ENCODE peak calls at places on chromosome 4, in nine cellular contexts. One of them, this sample, is unnamed.

GRCh38 chr4:152036626-152037025 is 275.8 kb upstream of the GATB start:
- DNase-seq in CD8-positive, alpha-beta T cell: no peak
- DNase-seq in cardiac muscle cell: no peak
- DNase-seq in breast epithelium: no peak
- DNase-seq in bronchial epithelial cell: peak
- DNase-seq in left ventricle myocardium inferior: no peak
- DNase-seq in adrenal gland: peak
- DNase-seq in astrocyte of the spinal cord: no peak
- DNase-seq in tibial artery: no peak
- DNase-seq in this sample: no peak

GRCh38 chr4:48141048-48141447 is 7.0 kb upstream of the TXK start:
- DNase-seq in cardiac muscle cell: peak
- DNase-seq in CD8-positive, alpha-beta T cell: no peak
- DNase-seq in astrocyte of the spinal cord: peak
- DNase-seq in breast epithelium: no peak
- DNase-seq in adrenal gland: no peak
- DNase-seq in tibial artery: no peak
- DNase-seq in bronchial epithelial cell: peak
- DNase-seq in left ventricle myocardium inferior: no peak
- DNase-seq in this sample: peak

GRCh38 chr4:118954246-118954645 is 65.6 kb downstream of the SYNPO2 start:
- DNase-seq in CD8-positive, alpha-beta T cell: no peak
- DNase-seq in tibial artery: no peak
- DNase-seq in cardiac muscle cell: no peak
- DNase-seq in breast epithelium: no peak
- DNase-seq in bronchial epithelial cell: peak
- DNase-seq in left ventricle myocardium inferior: no peak
- DNase-seq in adrenal gland: no peak
- DNase-seq in astrocyte of the spinal cord: peak
- DNase-seq in this sample: peak

GRCh38 chr4:139918994-139919393 is 235.0 kb downstream of the MAML3 start:
- DNase-seq in adrenal gland: no peak
- DNase-seq in cardiac muscle cell: no peak
- DNase-seq in breast epithelium: no peak
- DNase-seq in left ventricle myocardium inferior: no peak
- DNase-seq in bronchial epithelial cell: no peak
- DNase-seq in tibial artery: no peak
- DNase-seq in astrocyte of the spinal cord: no peak
- DNase-seq in CD8-positive, alpha-beta T cell: no peak
- DNase-seq in this sample: no peak

GRCh38 chr4:53917719-53918118 is 146.7 kb downstream of the CHIC2 start:
- DNase-seq in left ventricle myocardium inferior: no peak
- DNase-seq in breast epithelium: no peak
- DNase-seq in CD8-positive, alpha-beta T cell: no peak
- DNase-seq in cardiac muscle cell: no peak
- DNase-seq in astrocyte of the spinal cord: no peak
- DNase-seq in adrenal gland: no peak
- DNase-seq in tibial artery: no peak
- DNase-seq in bronchial epithelial cell: peak
- DNase-seq in this sample: no peak

GRCh38 chr4:138952405-138952804 is 63.2 kb upstream of the NOCT start:
- DNase-seq in CD8-positive, alpha-beta T cell: no peak
- DNase-seq in adrenal gland: no peak
- DNase-seq in bronchial epithelial cell: peak
- DNase-seq in cardiac muscle cell: no peak
- DNase-seq in astrocyte of the spinal cord: peak
- DNase-seq in tibial artery: no peak
- DNase-seq in breast epithelium: no peak
- DNase-seq in left ventricle myocardium inferior: no peak
- DNase-seq in this sample: peak

GRCh38 chr4:96056346-96056934 is 216.5 kb downstream of the PDHA2 start:
- DNase-seq in bronchial epithelial cell: no peak
- DNase-seq in cardiac muscle cell: no peak
- DNase-seq in CD8-positive, alpha-beta T cell: no peak
- DNase-seq in breast epithelium: no peak
- DNase-seq in adrenal gland: no peak
- DNase-seq in tibial artery: no peak
- DNase-seq in left ventricle myocardium inferior: no peak
- DNase-seq in astrocyte of the spinal cord: no peak
- DNase-seq in this sample: no peak

GRCh38 chr4:52914051-52914605 is 52.0 kb downstream of the RASL11B start:
- DNase-seq in bronchial epithelial cell: peak
- DNase-seq in left ventricle myocardium inferior: no peak
- DNase-seq in astrocyte of the spinal cord: peak
- DNase-seq in CD8-positive, alpha-beta T cell: no peak
- DNase-seq in adrenal gland: peak
- DNase-seq in tibial artery: no peak
- DNase-seq in cardiac muscle cell: peak
- DNase-seq in breast epithelium: no peak
- DNase-seq in this sample: peak

GRCh38 chr4:101527186-101527585 is 179.9 kb upstream of the PPP3CA start:
- DNase-seq in tibial artery: no peak
- DNase-seq in adrenal gland: no peak
- DNase-seq in CD8-positive, alpha-beta T cell: peak
- DNase-seq in cardiac muscle cell: no peak
- DNase-seq in bronchial epithelial cell: peak
- DNase-seq in left ventricle myocardium inferior: no peak
- DNase-seq in astrocyte of the spinal cord: no peak
- DNase-seq in breast epithelium: no peak
- DNase-seq in this sample: no peak

GRCh38 chr4:54723786-54724185 is 66.0 kb downstream of the KIT start:
- DNase-seq in cardiac muscle cell: no peak
- DNase-seq in CD8-positive, alpha-beta T cell: no peak
- DNase-seq in astrocyte of the spinal cord: no peak
- DNase-seq in breast epithelium: no peak
- DNase-seq in left ventricle myocardium inferior: no peak
- DNase-seq in bronchial epithelial cell: no peak
- DNase-seq in tibial artery: no peak
- DNase-seq in adrenal gland: no peak
- DNase-seq in this sample: no peak

GRCh38 chr4:151021637-151022334 is 6.7 kb upstream of the LRBA start:
- DNase-seq in cardiac muscle cell: no peak
- DNase-seq in breast epithelium: no peak
- DNase-seq in astrocyte of the spinal cord: no peak
- DNase-seq in tibial artery: no peak
- DNase-seq in left ventricle myocardium inferior: no peak
- DNase-seq in adrenal gland: no peak
- DNase-seq in CD8-positive, alpha-beta T cell: no peak
- DNase-seq in bronchial epithelial cell: no peak
- DNase-seq in this sample: no peak

GRCh38 chr4:87081826-87082225 is 138.6 kb downstream of the KLHL8 start:
- DNase-seq in adrenal gland: no peak
- DNase-seq in left ventricle myocardium inferior: no peak
- DNase-seq in astrocyte of the spinal cord: no peak
- DNase-seq in breast epithelium: no peak
- DNase-seq in tibial artery: no peak
- DNase-seq in bronchial epithelial cell: no peak
- DNase-seq in cardiac muscle cell: no peak
- DNase-seq in CD8-positive, alpha-beta T cell: no peak
- DNase-seq in this sample: no peak
- H3K4me3 ChIP-seq in adrenal gland: no peak
- H3K4me3 ChIP-seq in left ventricle myocardium inferior: no peak
- H3K4me3 ChIP-seq in astrocyte of the spinal cord: no peak
- H3K4me3 ChIP-seq in breast epithelium: no peak
- H3K4me3 ChIP-seq in tibial artery: no peak
- H3K4me3 ChIP-seq in bronchial epithelial cell: no peak
- H3K4me3 ChIP-seq in cardiac muscle cell: no peak
- H3K4me3 ChIP-seq in CD8-positive, alpha-beta T cell: no peak
- H3K4me3 ChIP-seq in this sample: no peak

DNA sequence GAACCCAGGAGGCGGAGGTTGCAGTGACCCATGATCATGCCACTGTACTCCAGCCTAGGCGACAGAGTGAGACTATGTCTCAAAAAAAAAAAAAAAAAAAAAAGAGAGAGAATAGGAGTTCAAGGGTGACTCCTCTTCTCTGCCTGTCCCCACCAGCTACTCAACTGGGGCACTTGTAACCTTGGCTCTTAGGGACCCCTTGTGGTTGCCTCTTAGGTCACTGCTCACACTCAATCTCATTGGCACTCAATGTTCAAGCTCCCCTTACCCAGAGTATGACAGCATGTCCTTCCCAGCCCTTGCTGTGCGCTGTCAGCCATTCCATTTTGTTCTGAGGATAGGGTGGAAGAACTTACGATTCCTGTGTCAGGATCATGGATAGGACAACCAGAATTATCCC is 82.4 kb upstream of the BEND4 start:
- DNase-seq in astrocyte of the spinal cord: no peak
- DNase-seq in breast epithelium: no peak
- DNase-seq in bronchial epithelial cell: no peak
- DNase-seq in CD8-positive, alpha-beta T cell: no peak
- DNase-seq in cardiac muscle cell: no peak
- DNase-seq in tibial artery: no peak
- DNase-seq in left ventricle myocardium inferior: no peak
- DNase-seq in adrenal gland: no peak
- DNase-seq in this sample: no peak
- TF ChIP-seq CTCF in astrocyte of the spinal cord: no peak
- TF ChIP-seq CTCF in breast epithelium: no peak
- TF ChIP-seq CTCF in bronchial epithelial cell: no peak
- TF ChIP-seq CTCF in CD8-positive, alpha-beta T cell: no peak
- TF ChIP-seq CTCF in cardiac muscle cell: no peak
- TF ChIP-seq CTCF in tibial artery: no peak
- TF ChIP-seq CTCF in left ventricle myocardium inferior: no peak
- TF ChIP-seq CTCF in adrenal gland: no peak
- TF ChIP-seq CTCF in this sample: no peak

GRCh38 chr4:7839856-7840255 is 99.8 kb downstream of the AFAP1 start:
- DNase-seq in astrocyte of the spinal cord: no peak
- DNase-seq in tibial artery: no peak
- DNase-seq in cardiac muscle cell: no peak
- DNase-seq in left ventricle myocardium inferior: no peak
- DNase-seq in adrenal gland: no peak
- DNase-seq in CD8-positive, alpha-beta T cell: no peak
- DNase-seq in bronchial epithelial cell: peak
- DNase-seq in breast epithelium: no peak
- DNase-seq in this sample: no peak

GRCh38 chr4:7844247-7844991 is 95.2 kb downstream of the AFAP1 start:
- DNase-seq in tibial artery: peak
- DNase-seq in cardiac muscle cell: peak
- DNase-seq in bronchial epithelial cell: peak
- DNase-seq in adrenal gland: peak
- DNase-seq in astrocyte of the spinal cord: peak
- DNase-seq in breast epithelium: peak
- DNase-seq in left ventricle myocardium inferior: peak
- DNase-seq in CD8-positive, alpha-beta T cell: peak
- DNase-seq in this sample: peak

GRCh38 chr4:7841071-7841470 is 98.6 kb downstream of the AFAP1 start:
- DNase-seq in breast epithelium: no peak
- DNase-seq in cardiac muscle cell: no peak
- DNase-seq in bronchial epithelial cell: no peak
- DNase-seq in astrocyte of the spinal cord: no peak
- DNase-seq in CD8-positive, alpha-beta T cell: no peak
- DNase-seq in left ventricle myocardium inferior: no peak
- DNase-seq in adrenal gland: no peak
- DNase-seq in tibial artery: no peak
- DNase-seq in this sample: no peak

GRCh38 chr4:7843831-7844230 is 95.8 kb downstream of the AFAP1 start:
- DNase-seq in CD8-positive, alpha-beta T cell: no peak
- DNase-seq in left ventricle myocardium inferior: no peak
- DNase-seq in cardiac muscle cell: no peak
- DNase-seq in adrenal gland: no peak
- DNase-seq in astrocyte of the spinal cord: no peak
- DNase-seq in bronchial epithelial cell: no peak
- DNase-seq in tibial artery: no peak
- DNase-seq in breast epithelium: no peak
- DNase-seq in this sample: no peak

DNA sequence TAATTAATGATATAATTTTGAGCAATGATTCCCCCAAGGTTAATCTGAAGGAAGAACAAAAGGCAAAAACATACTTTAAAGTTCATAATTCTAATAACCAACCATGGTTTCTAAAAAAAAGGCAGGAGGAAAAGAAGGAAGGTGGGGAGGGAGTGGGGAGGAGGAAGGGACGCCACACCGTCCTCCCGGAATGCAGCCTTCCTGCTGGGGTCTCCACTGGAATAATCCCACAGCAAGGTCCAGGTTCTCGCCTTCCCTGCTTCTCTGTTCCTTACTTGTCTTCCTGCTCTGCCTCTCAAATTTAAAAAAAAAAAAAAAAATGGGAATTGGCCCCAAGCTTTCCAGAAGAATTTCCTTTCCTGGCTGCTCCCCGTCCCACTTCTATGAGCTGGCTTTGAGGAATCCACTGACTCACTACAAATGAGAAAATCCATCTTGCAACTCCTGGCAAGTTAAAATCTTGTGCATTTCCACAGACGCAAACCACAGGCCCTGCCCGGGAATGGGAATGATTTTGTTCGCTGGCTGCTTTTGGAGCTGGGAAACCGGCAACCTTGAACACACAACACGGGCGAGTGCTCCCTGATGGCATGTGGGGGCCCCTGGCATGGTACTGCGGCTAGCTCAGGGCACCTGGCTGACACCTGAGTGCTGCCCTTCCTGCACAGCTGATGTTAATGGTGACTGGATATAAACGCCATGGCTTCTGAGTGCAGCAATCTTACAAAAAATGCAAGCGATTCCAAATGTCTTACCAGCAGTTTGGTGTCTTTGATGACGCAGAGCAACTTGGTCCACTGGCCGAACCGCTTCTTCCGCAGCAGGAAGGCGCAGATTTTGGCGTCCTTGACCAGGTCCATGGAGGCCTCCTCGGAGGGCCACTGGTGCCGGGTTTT is 97.0 kb downstream of the AFAP1 start:
- DNase-seq in cardiac muscle cell: no peak
- DNase-seq in tibial artery: peak
- DNase-seq in CD8-positive, alpha-beta T cell: no peak
- DNase-seq in left ventricle myocardium inferior: no peak
- DNase-seq in bronchial epithelial cell: peak
- DNase-seq in breast epithelium: no peak
- DNase-seq in astrocyte of the spinal cord: peak
- DNase-seq in adrenal gland: peak
- DNase-seq in this sample: peak
- H3K4me3 ChIP-seq in cardiac muscle cell: no peak
- H3K4me3 ChIP-seq in tibial artery: peak
- H3K4me3 ChIP-seq in CD8-positive, alpha-beta T cell: no peak
- H3K4me3 ChIP-seq in left ventricle myocardium inferior: no peak
- H3K4me3 ChIP-seq in bronchial epithelial cell: no peak
- H3K4me3 ChIP-seq in breast epithelium: no peak
- H3K4me3 ChIP-seq in astrocyte of the spinal cord: no peak
- H3K4me3 ChIP-seq in adrenal gland: no peak
- H3K4me3 ChIP-seq in this sample: no peak

DNA sequence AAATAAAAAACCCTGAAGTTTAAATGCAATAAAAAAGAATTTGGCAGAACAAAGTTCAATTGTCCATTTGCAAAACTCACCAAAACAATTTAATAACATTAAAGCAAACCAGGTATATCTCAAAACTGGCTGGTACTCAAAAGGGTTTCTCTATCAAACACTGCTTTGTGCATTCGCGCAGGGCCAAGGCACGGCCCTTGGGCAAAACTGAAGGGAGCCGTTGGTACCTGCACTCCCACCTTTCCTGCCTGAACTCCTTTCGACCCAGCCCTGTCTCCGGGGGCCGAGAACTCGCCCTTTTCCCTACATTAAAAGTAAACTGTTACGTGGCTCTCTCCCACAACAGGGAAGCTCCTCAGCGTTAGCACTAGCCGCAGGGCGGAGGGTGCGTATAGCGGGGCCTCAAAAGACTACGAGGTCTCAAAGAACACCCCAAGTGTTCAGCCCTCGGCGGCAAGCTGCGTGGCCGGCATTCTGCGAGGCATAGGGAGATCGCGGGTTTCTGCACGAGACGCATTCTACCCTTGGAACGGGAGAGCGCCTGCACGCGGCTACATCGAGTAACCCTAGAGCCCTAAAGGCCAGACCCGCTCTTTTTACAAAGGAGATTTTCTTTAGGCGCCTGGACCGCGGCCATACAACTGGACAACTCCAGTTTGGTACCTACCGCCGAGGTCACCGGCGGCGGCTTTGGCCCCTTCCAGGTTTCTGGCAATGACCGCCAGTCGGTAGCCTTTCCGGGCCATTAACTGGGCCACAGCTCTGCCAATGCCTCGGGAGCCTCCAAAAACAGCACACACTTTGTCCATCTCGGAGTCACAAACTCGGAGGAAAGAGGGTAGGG is 552 bp downstream of the CBR4 start:
- DNase-seq in left ventricle myocardium inferior: peak
- DNase-seq in astrocyte of the spinal cord: peak
- DNase-seq in bronchial epithelial cell: peak
- DNase-seq in cardiac muscle cell: peak
- DNase-seq in CD8-positive, alpha-beta T cell: peak
- DNase-seq in adrenal gland: peak
- DNase-seq in breast epithelium: peak
- DNase-seq in tibial artery: peak
- DNase-seq in this sample: peak
- TF ChIP-seq CTCF in left ventricle myocardium inferior: no peak
- TF ChIP-seq CTCF in astrocyte of the spinal cord: peak
- TF ChIP-seq CTCF in bronchial epithelial cell: peak
- TF ChIP-seq CTCF in cardiac muscle cell: peak
- TF ChIP-seq CTCF in CD8-positive, alpha-beta T cell: peak
- TF ChIP-seq CTCF in adrenal gland: no peak
- TF ChIP-seq CTCF in breast epithelium: no peak
- TF ChIP-seq CTCF in tibial artery: no peak
- TF ChIP-seq CTCF in this sample: peak

This sample was measured in cardiac fibroblast.